ENCODE peak calls at places on chromosomes 1 and 21, in ten cellular contexts. H is NCI-H524; A is HL-60; M is CD8-positive, alpha-beta T cell; I is Calu3; R is hepatic stellate cell; C is IMR-90; G is prostate gland; U is anterior cingulate cortex; T is psoas muscle. P is an unnamed sample.

GRCh38 chr1:28449904-28450303 is 55.9 kb upstream of the RCC1 start:
- DNase-seq in G (no peak), C (no peak), T (no peak), U (no peak), A (no peak), H (no peak), M (no peak), R (no peak), I (no peak), P (peak; percentile 60)

GRCh38 chr1:92065042-92065441 is 10.2 kb downstream of the SETSIP start:
- DNase-seq in C (no peak), A (no peak), T (no peak), R (no peak), G (no peak), U (no peak), M (no peak), H (no peak), I (no peak), P (no peak)

GRCh38 chr21:45112371-45112770 is 38.0 kb downstream of the ADARB1 start:
- DNase-seq in U (no peak), G (no peak), M (no peak), T (no peak), R (peak; percentile 71), H (no peak), A (no peak), C (no peak), I (no peak), P (no peak)

GRCh38 chr1:26336477-26337205 is 17.3 kb downstream of the CRYBG2 start:
- DNase-seq in H (peak; percentile 45), A (peak; percentile 54), U (no peak), R (no peak), T (peak; percentile 80), M (peak; percentile 88), G (peak; percentile 89), C (no peak), I (no peak), P (no peak)

GRCh38 chr1:42529724-42530161 is 66.7 kb downstream of the CCDC30 start:
- DNase-seq in I (peak; percentile 9), M (no peak), U (no peak), H (no peak), T (no peak), R (peak; percentile 23), G (no peak), A (no peak), C (peak; percentile 72), P (peak; percentile 3)

GRCh38 chr1:91404151-91405012 is at the start of gene HFM1:
- DNase-seq in G (peak; percentile 32), M (peak; percentile 61), I (peak; percentile 64), T (peak; percentile 88), C (peak; percentile 69), U (peak; percentile 77), H (peak; percentile 92), R (peak; percentile 36), A (peak; percentile 5), P (peak; percentile 81)

GRCh38 chr21:37915516-37915915 is 741 bp downstream of the KCNJ6 start:
- DNase-seq in M (no peak), G (no peak), I (no peak), R (no peak), T (no peak), A (no peak), H (peak; percentile 69), C (no peak), U (peak; percentile 9), P (peak; percentile 19)

GRCh38 chr1:25572708-25573590 is 29.5 kb downstream of the LDLRAP1 start:
- DNase-seq in H (peak; percentile 43), M (peak; percentile 65), I (peak; percentile 69), A (peak; percentile 47), C (peak; percentile 42), T (peak; percentile 77), G (no peak), R (peak; percentile 83), U (peak; percentile 22), P (peak; percentile 72)

GRCh38 chr1:181398544-181398943 is 84.8 kb upstream of the CACNA1E start:
- DNase-seq in A (no peak), H (no peak), M (no peak), R (no peak), I (no peak), C (no peak), T (no peak), G (no peak), U (no peak), P (no peak)

GRCh38 chr1:96487961-96488360 is 233.6 kb upstream of the PTBP2 start:
- DNase-seq in G (no peak), M (no peak), T (no peak), R (no peak), I (peak; percentile 26), U (peak; percentile 1), A (no peak), H (no peak), C (no peak), P (no peak)

GRCh38 chr1:156767879-156768608 is 709 bp downstream of the PRCC start:
- DNase-seq in U (no peak), M (no peak), I (peak; percentile 16), H (peak; percentile 40), C (no peak), T (peak; percentile 73), R (no peak), A (peak; percentile 41), G (no peak), P (peak; percentile 67)

P was measured in adipocyte.